ENCODE peak calls at places on chromosomes 5 and 9, in four cellular contexts. One of them, this sample, is unnamed.

GRCh38 chr5:57598756-57599155 is 116.1 kb upstream of the ACTBL2 start:
- DNase-seq in AG04450: peak
- DNase-seq in H9: no peak
- DNase-seq in testis: no peak
- DNase-seq in this sample: no peak

GRCh38 chr9:5122542-5122941 is 62.9 kb downstream of the INSL6 start:
- DNase-seq in H9: no peak
- DNase-seq in AG04450: no peak
- DNase-seq in testis: no peak
- DNase-seq in this sample: no peak

GRCh38 chr9:110446171-110446570 is 108.5 kb upstream of the TXNDC8 start:
- DNase-seq in testis: no peak
- DNase-seq in H9: no peak
- DNase-seq in AG04450: no peak
- DNase-seq in this sample: no peak

GRCh38 chr9:69168709-69169217 is 5.3 kb upstream of the TJP2 start:
- DNase-seq in AG04450: no peak
- DNase-seq in testis: no peak
- DNase-seq in H9: peak
- DNase-seq in this sample: peak

GRCh38 chr9:101247297-101247696 is 137.5 kb downstream of the BAAT start:
- DNase-seq in H9: no peak
- DNase-seq in AG04450: no peak
- DNase-seq in testis: no peak
- DNase-seq in this sample: no peak

GRCh38 chr9:77429928-77430327 is 218.2 kb downstream of the GNA14 start:
- DNase-seq in AG04450: no peak
- DNase-seq in testis: no peak
- DNase-seq in H9: no peak
- DNase-seq in this sample: no peak

GRCh38 chr5:95631265-95631957 is 11.5 kb downstream of the GPR150 start:
- DNase-seq in AG04450: peak
- DNase-seq in testis: no peak
- DNase-seq in H9: no peak
- DNase-seq in this sample: no peak

GRCh38 chr5:133907075-133907474 is 61.4 kb downstream of the C5orf15 start:
- DNase-seq in AG04450: no peak
- DNase-seq in testis: no peak
- DNase-seq in H9: no peak
- DNase-seq in this sample: no peak

GRCh38 chr9:21095561-21095960 is 17.8 kb upstream of the IFNB1 start:
- DNase-seq in AG04450: no peak
- DNase-seq in testis: no peak
- DNase-seq in H9: no peak
- DNase-seq in this sample: no peak

GRCh38 chr9:117616436-117616835 is 87.8 kb upstream of the TLR4 start:
- DNase-seq in H9: no peak
- DNase-seq in testis: no peak
- DNase-seq in AG04450: no peak
- DNase-seq in this sample: no peak

GRCh38 chr9:22214497-22215031 is 205.5 kb upstream of the CDKN2B start:
- DNase-seq in testis: no peak
- DNase-seq in AG04450: no peak
- DNase-seq in H9: no peak
- DNase-seq in this sample: no peak

GRCh38 chr5:151151793-151152192 is 5.8 kb downstream of the ANXA6 start:
- DNase-seq in AG04450: no peak
- DNase-seq in H9: no peak
- DNase-seq in testis: peak
- DNase-seq in this sample: peak

GRCh38 chr5:147911427-147911826 is 5.1 kb upstream of the C5orf46 start:
- DNase-seq in H9: no peak
- DNase-seq in testis: peak
- DNase-seq in AG04450: no peak
- DNase-seq in this sample: no peak

GRCh38 chr9:133125706-133126696 is 5.0 kb upstream of the RALGDS start:
- DNase-seq in testis: no peak
- DNase-seq in AG04450: no peak
- DNase-seq in H9: no peak
- DNase-seq in this sample: peak

GRCh38 chr9:134403292-134403681 is 77.0 kb downstream of the RXRA start:
- DNase-seq in H9: no peak
- DNase-seq in testis: no peak
- DNase-seq in AG04450: no peak
- DNase-seq in this sample: no peak

GRCh38 chr9:91753711-91754110 is 196.3 kb downstream of the ROR2 start:
- DNase-seq in testis: no peak
- DNase-seq in H9: no peak
- DNase-seq in AG04450: no peak
- DNase-seq in this sample: no peak

GRCh38 chr9:126157826-126158431 is 168.7 kb upstream of the MVB12B start:
- DNase-seq in testis: peak
- DNase-seq in H9: no peak
- DNase-seq in AG04450: no peak
- DNase-seq in this sample: peak

GRCh38 chr9:75117572-75117971 is 29.3 kb downstream of the OSTF1 start:
- DNase-seq in H9: no peak
- DNase-seq in AG04450: no peak
- DNase-seq in testis: no peak
- DNase-seq in this sample: no peak

GRCh38 chr5:170513856-170514255 is 10.0 kb downstream of the KCNIP1 start:
- DNase-seq in H9: no peak
- DNase-seq in AG04450: no peak
- DNase-seq in testis: no peak
- DNase-seq in this sample: no peak

GRCh38 chr9:127144670-127145458 is 22.4 kb upstream of the ANGPTL2 start:
- DNase-seq in AG04450: no peak
- DNase-seq in H9: peak
- DNase-seq in testis: peak
- DNase-seq in this sample: no peak

DNA sequence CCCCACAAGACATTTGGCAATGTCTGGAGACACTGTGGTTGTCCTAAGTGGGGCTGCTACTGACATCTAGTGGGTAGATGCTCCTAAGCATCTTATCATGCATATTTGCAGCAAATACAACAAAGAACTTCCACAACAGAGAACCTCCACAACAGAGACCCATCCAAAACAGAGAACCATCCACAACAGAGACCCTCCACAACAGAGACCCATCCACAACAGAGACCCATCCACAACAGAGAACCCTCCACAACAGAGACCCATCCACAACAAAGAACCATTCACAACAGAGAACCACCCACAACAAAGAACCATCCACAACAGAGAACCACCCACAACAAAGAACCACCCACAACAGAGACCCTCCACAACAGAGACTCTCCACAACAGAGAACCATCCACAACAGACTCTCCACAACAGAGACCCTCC is 32.8 kb downstream of the ARPC5L start:
- DNase-seq in AG04450: no peak
- DNase-seq in H9: peak
- DNase-seq in testis: no peak
- DNase-seq in this sample: no peak
- TF ChIP-seq CTCF in AG04450: peak
- TF ChIP-seq CTCF in H9: peak
- TF ChIP-seq CTCF in testis: no peak
- TF ChIP-seq CTCF in this sample: peak

DNA sequence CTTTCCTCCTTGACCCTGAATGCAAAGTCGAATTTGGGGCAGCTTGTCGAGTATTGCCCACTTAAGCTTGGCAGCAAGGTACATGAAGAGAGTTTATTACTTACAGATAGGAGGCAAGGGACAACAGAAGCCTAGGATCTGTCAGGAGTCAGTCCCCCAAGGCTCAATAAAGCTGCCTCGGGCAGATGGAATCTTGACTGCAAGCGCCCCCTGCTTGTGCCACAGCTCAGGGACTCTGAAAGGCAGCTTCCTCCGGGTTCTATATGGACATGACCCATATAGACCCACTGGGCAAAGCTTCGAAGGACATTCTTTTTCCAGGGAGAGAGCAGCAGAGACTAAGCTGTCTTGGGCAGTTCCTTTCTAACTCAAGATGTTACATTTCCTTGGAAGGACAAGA is 971.5 kb downstream of the EFNA5 start:
- DNase-seq in AG04450: no peak
- DNase-seq in testis: no peak
- DNase-seq in H9: peak
- DNase-seq in this sample: no peak
- TF ChIP-seq CTCF in AG04450: no peak
- TF ChIP-seq CTCF in testis: no peak
- TF ChIP-seq CTCF in H9: peak
- TF ChIP-seq CTCF in this sample: no peak

GRCh38 chr9:129138476-129139232 is 27.4 kb downstream of the PTPA start:
- DNase-seq in AG04450: no peak
- DNase-seq in testis: peak
- DNase-seq in H9: no peak
- DNase-seq in this sample: no peak

GRCh38 chr9:129138144-129138462 is 26.9 kb downstream of the PTPA start:
- DNase-seq in AG04450: no peak
- DNase-seq in H9: no peak
- DNase-seq in testis: no peak
- DNase-seq in this sample: no peak

GRCh38 chr9:129139233-129139992 is 28.2 kb downstream of the PTPA start:
- DNase-seq in H9: peak
- DNase-seq in AG04450: peak
- DNase-seq in testis: peak
- DNase-seq in this sample: peak

GRCh38 chr9:129136446-129137049 is 25.3 kb downstream of the PTPA start:
- DNase-seq in AG04450: no peak
- DNase-seq in H9: no peak
- DNase-seq in testis: no peak
- DNase-seq in this sample: no peak

DNA sequence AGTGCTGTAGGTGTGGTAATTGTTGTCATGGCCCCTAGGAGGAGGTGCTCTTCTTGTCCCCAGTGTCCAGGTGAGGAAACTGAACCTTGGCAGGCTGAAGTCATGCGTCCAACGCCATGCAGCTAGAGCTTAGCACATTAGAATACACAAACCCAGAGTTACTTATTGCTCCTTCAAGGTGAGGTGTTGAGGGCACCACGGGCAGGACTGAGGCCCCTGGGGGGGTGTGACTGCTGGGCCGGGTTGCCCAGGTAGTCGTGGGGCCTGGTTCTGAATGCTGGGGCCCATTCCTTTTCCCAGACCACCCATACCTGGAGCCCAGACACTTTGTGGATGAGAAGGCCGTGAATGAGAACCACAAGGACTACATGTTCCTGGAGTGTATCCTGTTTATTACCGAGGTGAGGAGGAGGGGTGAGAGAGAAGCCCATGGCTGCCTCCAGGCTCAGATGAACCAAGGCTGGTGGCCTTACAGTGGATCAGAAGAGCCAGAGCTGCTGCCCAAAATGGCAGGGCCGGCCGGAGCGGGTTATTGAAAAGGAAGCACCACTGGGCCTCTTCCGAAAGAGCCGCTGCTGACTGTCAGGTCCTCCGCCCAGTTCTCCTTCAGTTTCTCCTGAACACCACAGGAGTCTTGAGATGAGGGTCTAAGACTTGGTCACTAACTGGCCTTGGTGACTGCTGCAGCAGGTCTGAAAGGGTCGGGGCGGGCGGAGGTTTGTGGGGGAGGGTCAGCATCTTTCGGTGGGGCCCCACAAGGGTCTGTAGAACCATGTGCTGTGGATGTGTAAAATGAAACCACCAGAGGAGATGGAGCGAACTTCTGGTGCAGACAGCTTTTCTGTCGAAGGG is 26.3 kb downstream of the PTPA start:
- DNase-seq in testis: no peak
- DNase-seq in AG04450: no peak
- DNase-seq in H9: no peak
- DNase-seq in this sample: no peak
- TF ChIP-seq CTCF in testis: no peak
- TF ChIP-seq CTCF in AG04450: no peak
- TF ChIP-seq CTCF in H9: no peak
- TF ChIP-seq CTCF in this sample: no peak

GRCh38 chr5:154390096-154390495 is 55.7 kb upstream of the SAP30L start:
- DNase-seq in H9: no peak
- DNase-seq in AG04450: no peak
- DNase-seq in testis: no peak
- DNase-seq in this sample: no peak
- TF ChIP-seq CTCF in H9: no peak
- TF ChIP-seq CTCF in AG04450: no peak
- TF ChIP-seq CTCF in testis: no peak
- TF ChIP-seq CTCF in this sample: no peak

DNA sequence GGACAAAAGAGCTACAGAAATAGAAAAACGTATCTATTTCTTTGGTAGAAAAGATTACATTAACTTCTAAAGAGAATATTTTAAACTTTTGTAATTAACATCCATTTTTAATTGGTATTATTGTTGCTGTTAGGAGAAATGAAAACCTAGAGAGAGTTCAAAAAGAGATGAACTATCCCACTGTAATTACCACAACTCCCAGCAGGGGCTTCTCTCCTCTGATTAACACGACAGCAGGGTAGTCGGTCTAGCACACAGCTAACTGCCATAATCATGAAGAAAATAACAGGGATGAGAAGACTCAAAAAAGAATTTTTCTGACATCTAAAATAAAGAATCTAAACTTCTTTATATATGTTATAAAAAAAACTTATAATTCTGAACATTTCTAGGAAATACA is 86.2 kb upstream of the CDH9 start:
- DNase-seq in testis: peak
- DNase-seq in AG04450: no peak
- DNase-seq in H9: no peak
- DNase-seq in this sample: no peak
- TF ChIP-seq CTCF in testis: peak
- TF ChIP-seq CTCF in AG04450: peak
- TF ChIP-seq CTCF in H9: peak
- TF ChIP-seq CTCF in this sample: no peak

GRCh38 chr5:102583663-102584062 is 84.9 kb upstream of the SLCO6A1 start:
- DNase-seq in testis: no peak
- DNase-seq in H9: no peak
- DNase-seq in AG04450: no peak
- DNase-seq in this sample: no peak
- TF ChIP-seq CTCF in testis: peak
- TF ChIP-seq CTCF in H9: peak
- TF ChIP-seq CTCF in AG04450: peak
- TF ChIP-seq CTCF in this sample: peak

GRCh38 chr9:108636023-108636422 is 219.8 kb downstream of the ACTL7B start:
- DNase-seq in AG04450: no peak
- DNase-seq in H9: peak
- DNase-seq in testis: no peak
- DNase-seq in this sample: no peak
- TF ChIP-seq CTCF in AG04450: no peak
- TF ChIP-seq CTCF in H9: peak
- TF ChIP-seq CTCF in testis: no peak
- TF ChIP-seq CTCF in this sample: no peak

GRCh38 chr9:14441976-14442651 is 128.2 kb upstream of the NFIB start:
- DNase-seq in testis: peak
- DNase-seq in H9: peak
- DNase-seq in AG04450: no peak
- DNase-seq in this sample: no peak
- TF ChIP-seq CTCF in testis: no peak
- TF ChIP-seq CTCF in H9: peak
- TF ChIP-seq CTCF in AG04450: peak
- TF ChIP-seq CTCF in this sample: no peak